ENCODE peak calls at places on chromosomes 2 and 18, in six cellular contexts. S is GM10248; R is pulmonary artery endothelial cell; B is lower leg skin; C is Panc1; M is activated naive CD4-positive, alpha-beta T cell. U is an unnamed sample.

GRCh38 chr2:155035246-155035645 is 336.8 kb downstream of the KCNJ3 start:
- DNase-seq in R (no peak), B (no peak), S (no peak), C (no peak), M (no peak), U (no peak)

GRCh38 chr2:154125900-154126299 is 254.2 kb downstream of the GALNT13 start:
- DNase-seq in B (no peak), R (no peak), S (no peak), M (no peak), C (no peak), U (no peak)

GRCh38 chr2:222423632-222424280 is 587 bp upstream of the SGPP2 start:
- DNase-seq in B (no peak), S (peak), C (no peak), M (no peak), R (no peak), U (no peak)

GRCh38 chr18:32389191-32389590 is 81.5 kb downstream of the GAREM1 start:
- DNase-seq in M (no peak), S (no peak), C (no peak), R (no peak), B (no peak), U (no peak)

GRCh38 chr2:175688241-175688640 is 313.8 kb downstream of the LNPK start:
- DNase-seq in R (no peak), M (no peak), S (no peak), C (no peak), B (no peak), U (no peak)

GRCh38 chr2:66679422-66679821 is 244.5 kb downstream of the MEIS1 start:
- DNase-seq in R (no peak), M (no peak), S (no peak), B (no peak), C (no peak), U (no peak)

GRCh38 chr18:48955528-48956261 is 4.9 kb upstream of the SMAD7 start:
- DNase-seq in S (no peak), C (no peak), R (peak), B (no peak), M (no peak), U (no peak)

GRCh38 chr2:98293931-98294687 is 52.1 kb upstream of the CNGA3 start:
- DNase-seq in C (no peak), B (no peak), M (no peak), S (no peak), R (peak), U (no peak)

GRCh38 chr18:26546170-26546874 is 2.0 kb downstream of the KCTD1 start:
- DNase-seq in B (no peak), S (no peak), M (no peak), C (no peak), R (no peak), U (no peak)

GRCh38 chr2:133407341-133407740 is 160.9 kb downstream of the NCKAP5 start:
- DNase-seq in M (no peak), S (no peak), C (no peak), B (no peak), R (no peak), U (no peak)

GRCh38 chr18:37453754-37454153 is 111.8 kb downstream of the CELF4 start:
- DNase-seq in M (no peak), B (no peak), R (no peak), S (no peak), C (no peak), U (no peak)

GRCh38 chr18:9757851-9758587 is 49.9 kb downstream of the RAB31 start:
- DNase-seq in R (no peak), M (no peak), C (no peak), S (no peak), B (no peak), U (no peak)

GRCh38 chr2:147182260-147182659 is 662.6 kb upstream of the ACVR2A start:
- DNase-seq in R (no peak), S (no peak), B (no peak), C (no peak), M (no peak), U (no peak)

GRCh38 chr2:168758970-168759820 is 43.2 kb upstream of the NOSTRIN start:
- DNase-seq in B (no peak), S (peak), C (no peak), R (no peak), M (no peak), U (no peak)

GRCh38 chr2:128427356-128427755 is 108.7 kb upstream of the HS6ST1 start:
- DNase-seq in M (no peak), B (peak), S (no peak), C (no peak), R (no peak), U (no peak)

GRCh38 chr2:45595724-45596435 is 15.2 kb downstream of the SRBD1 start:
- DNase-seq in C (no peak), S (no peak), B (no peak), R (no peak), M (no peak), U (no peak)

GRCh38 chr2:187867165-187867564 is 312.9 kb upstream of the TFPI start:
- DNase-seq in R (no peak), B (no peak), M (no peak), C (no peak), S (no peak), U (no peak)

GRCh38 chr2:226649871-226650660 is 149.6 kb downstream of the IRS1 start:
- DNase-seq in B (peak), R (peak), S (no peak), C (peak), M (no peak), U (no peak)

GRCh38 chr2:10226032-10226724 is 76.5 kb upstream of the HPCAL1 start:
- DNase-seq in S (no peak), C (no peak), M (no peak), B (peak), R (no peak), U (no peak)

GRCh38 chr2:187369471-187369870 is 78.6 kb downstream of the CALCRL start:
- DNase-seq in C (no peak), B (no peak), R (no peak), S (no peak), M (no peak), U (no peak)

GRCh38 chr2:83368916-83369315 is 1090.2 kb downstream of the SUCLG1 start:
- DNase-seq in C (no peak), S (no peak), M (no peak), R (peak), B (no peak), U (no peak)

GRCh38 chr2:219521066-219521880 is 7.0 kb downstream of the ASIC4 start:
- DNase-seq in R (no peak), M (no peak), S (no peak), B (no peak), C (no peak), U (no peak)

U was measured in central memory CD8-positive, alpha-beta T cell.